ENCODE peak calls at places on chromosomes 12 and 14, in seven cellular contexts. R is HepG2, Z is H9, Y is astrocyte, K is neural progenitor cell, G is mammary epithelial cell, N is SK-N-SH. X is an unnamed sample. For H3K79me2 and H3K27me3, the result is how much of the 10 kb centered on the place peaks cover.

GRCh38 chr14:22800356-22800755 is 14.9 kb downstream of the SLC7A7 start:
- DNase-seq in R (no peak), Z (no peak), Y (no peak), K (no peak), G (no peak), N (no peak), X (no peak)

GRCh38 chr12:80044694-80045046 is 54.7 kb upstream of the OTOGL start:
- DNase-seq in R (no peak), Z (no peak), Y (peak), K (no peak), G (peak), N (no peak), X (peak)

GRCh38 chr12:19074700-19075099 is 54.8 kb upstream of the PLEKHA5 start:
- DNase-seq in R (no peak), Z (no peak), Y (peak), K (no peak), G (no peak), N (no peak), X (peak)

GRCh38 chr14:77867476-77867875 is 67.6 kb downstream of the ADCK1 start:
- DNase-seq in R (no peak), Z (no peak), Y (no peak), K (no peak), G (no peak), N (peak), X (no peak)

GRCh38 chr12:42507031-42507430 is 82.5 kb downstream of the PRICKLE1 start:
- DNase-seq in R (no peak), Z (no peak), Y (no peak), K (no peak), G (no peak), N (no peak), X (no peak)

GRCh38 chr12:7026854-7027253 is 8.6 kb upstream of the LPCAT3 start:
- DNase-seq in R (no peak), Z (no peak), Y (no peak), K (no peak), G (no peak), N (no peak), X (no peak)

GRCh38 chr14:60346706-60347105 is 97.7 kb downstream of the PPM1A start:
- DNase-seq in R (no peak), Z (no peak), Y (no peak), K (no peak), G (no peak), N (no peak), X (peak)

GRCh38 chr12:112781767-112782166 is 9.8 kb upstream of the RPH3A start:
- DNase-seq in R (no peak), Z (no peak), Y (no peak), K (no peak), G (no peak), N (no peak), X (no peak)

GRCh38 chr14:89013098-89013504 is 188.7 kb downstream of the TTC8 start:
- DNase-seq in R (peak), Z (peak), Y (no peak), K (peak), G (no peak), N (no peak), X (peak)

GRCh38 chr12:7075518-7075917 is 15.0 kb downstream of the C1S start:
- DNase-seq in R (no peak), Z (no peak), Y (no peak), K (no peak), G (no peak), N (no peak), X (no peak)

GRCh38 chr12:117501066-117501465 is 139.6 kb upstream of the NOS1 start:
- DNase-seq in R (no peak), Z (no peak), Y (no peak), K (no peak), G (no peak), N (no peak), X (no peak)

GRCh38 chr12:47942327-47943230 is 20.8 kb upstream of the TMEM106C start:
- DNase-seq in R (peak), Z (peak), Y (no peak), K (peak), G (no peak), N (peak), X (no peak)

GRCh38 chr14:40447032-40447431 is 1014.8 kb upstream of the FBXO33 start:
- DNase-seq in R (no peak), Z (no peak), Y (no peak), K (peak), G (peak), N (no peak), X (no peak)

GRCh38 chr12:104694711-104695110 is 238.0 kb downstream of the CHST11 start:
- DNase-seq in R (no peak), Z (no peak), Y (no peak), K (no peak), G (no peak), N (no peak), X (no peak)

GRCh38 chr14:44112774-44113460 is 394.2 kb downstream of the FSCB start:
- DNase-seq in R (no peak), Z (no peak), Y (no peak), K (no peak), G (peak), N (no peak), X (peak)

GRCh38 chr12:11711675-11712327 is 62.3 kb downstream of the ETV6 start:
- DNase-seq in R (peak), Z (no peak), Y (peak), K (no peak), G (no peak), N (no peak), X (no peak)

GRCh38 chr12:7130791-7131501 is 775 bp downstream of the CLSTN3 start:
- DNase-seq in R (no peak), Z (peak), Y (peak), K (peak), G (no peak), N (peak), X (peak)

GRCh38 chr14:53306267-53306721 is 153.2 kb upstream of the DDHD1 start:
- DNase-seq in R (peak), Z (peak), Y (peak), K (peak), G (no peak), N (peak), X (peak)

GRCh38 chr12:121579981-121580868 is 598 bp downstream of the KDM2B start:
- DNase-seq in R (peak), Z (peak), Y (no peak), K (peak), G (peak), N (peak), X (peak)

GRCh38 chr12:13799574-13799973 is 181.8 kb downstream of the GRIN2B start:
- DNase-seq in R (no peak), Z (peak), Y (no peak), K (peak), G (no peak), N (no peak), X (no peak)

GRCh38 chr14:88297306-88297705 is 25.8 kb downstream of the KCNK10 start:
- DNase-seq in R (no peak), Z (no peak), Y (no peak), K (no peak), G (no peak), N (no peak), X (no peak)

GRCh38 chr12:42140901-42141300 is 3.8 kb downstream of the GXYLT1 start:
- DNase-seq in R (peak), Z (no peak), Y (peak), K (peak), G (peak), N (no peak), X (peak)

GRCh38 chr14:58824796-58825195 is 187.0 kb downstream of the DACT1 start:
- DNase-seq in R (no peak), Z (no peak), Y (no peak), K (no peak), G (no peak), N (no peak), X (no peak)

GRCh38 chr12:12725956-12726542 is 8.9 kb downstream of the CDKN1B start:
- DNase-seq in R (no peak), Z (no peak), Y (no peak), K (no peak), G (no peak), N (no peak), X (no peak)

GRCh38 chr12:12723147-12723680 is 6.0 kb downstream of the CDKN1B start:
- DNase-seq in R (no peak), Z (no peak), Y (no peak), K (no peak), G (no peak), N (no peak), X (peak)

GRCh38 chr12:12725086-12725955 is 8.2 kb downstream of the CDKN1B start:
- DNase-seq in R (peak), Z (peak), Y (peak), K (peak), G (peak), N (peak), X (peak)

GRCh38 chr12:12723681-12724420 is 6.7 kb downstream of the CDKN1B start:
- DNase-seq in R (no peak), Z (peak), Y (no peak), K (peak), G (peak), N (peak), X (peak)

GRCh38 chr12:12724421-12725085 is 7.4 kb downstream of the CDKN1B start:
- DNase-seq in R (no peak), Z (no peak), Y (no peak), K (peak), G (no peak), N (peak), X (peak)
- TF ChIP-seq CTCF in R (no peak), Z (no peak), Y (no peak), K (no peak), G (no peak), N (no peak), X (no peak)

DNA sequence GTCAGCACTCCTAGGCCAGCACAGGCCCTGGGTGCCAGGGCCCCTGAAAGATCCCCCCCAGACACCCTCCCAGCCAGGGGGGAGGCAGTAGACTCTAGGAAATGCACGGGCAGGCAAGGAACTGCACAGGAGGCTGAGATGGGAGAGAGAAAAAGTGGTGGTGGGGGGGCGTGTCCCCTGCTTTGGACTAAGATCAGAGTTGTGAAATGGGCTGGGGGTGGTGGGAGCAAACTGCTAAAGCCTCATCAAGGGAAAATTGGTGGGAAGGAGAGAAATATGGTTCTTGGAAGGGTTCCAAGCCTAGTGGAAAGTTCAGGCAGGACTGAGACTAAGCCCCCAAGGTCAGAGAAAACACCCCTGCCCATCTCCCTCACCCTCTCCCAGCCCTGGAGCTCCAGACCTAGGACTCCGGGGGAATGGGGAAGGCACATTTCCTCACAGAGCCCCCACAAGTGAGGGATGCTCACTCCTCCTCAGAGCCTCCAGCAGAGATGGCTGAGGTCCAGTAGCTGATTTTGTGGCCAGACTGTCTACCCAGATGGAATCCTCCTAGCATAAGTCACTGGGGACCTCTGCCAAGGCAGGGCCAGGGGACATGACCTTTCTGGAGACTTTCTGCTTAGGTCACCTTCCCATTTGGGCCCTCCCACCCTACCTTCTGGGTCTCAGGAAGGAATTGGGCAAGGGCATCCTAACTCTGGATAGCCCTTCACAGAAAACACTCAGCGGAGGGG is 29.8 kb downstream of the FIGNL2 start:
- DNase-seq in R (no peak), Z (no peak), Y (peak), K (no peak), G (no peak), N (no peak), X (peak)
- H3K79me2 ChIP-seq in R (under half), Z (under half), Y (under half), K (under half), G (under half), N (under half), X (under half)

DNA sequence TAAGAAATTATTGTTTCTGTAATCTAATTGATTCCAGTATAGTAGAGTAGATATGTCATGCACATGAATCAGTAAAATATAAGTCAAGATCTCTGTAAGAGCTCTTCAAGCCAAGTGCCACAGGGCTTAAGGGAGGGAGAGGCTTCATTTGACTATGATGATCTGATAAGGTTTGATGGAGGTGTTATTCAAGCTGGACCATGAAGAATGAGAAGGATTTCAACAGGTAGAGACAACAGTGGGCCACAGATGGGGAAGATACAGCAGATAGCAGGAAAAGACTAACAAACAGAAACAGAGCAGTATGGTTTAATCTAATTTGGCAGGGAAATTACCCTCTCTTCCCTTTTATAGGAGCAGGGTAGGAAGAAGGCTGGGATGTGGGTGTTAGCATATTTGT is 40.6 kb upstream of the FKBP4 start:
- DNase-seq in R (no peak), Z (no peak), Y (no peak), K (no peak), G (no peak), N (peak), X (no peak)
- H3K27me3 ChIP-seq in R (under half), Z (under half), Y (under half), K (under half), G (under half), N (under half), X (under half)

DNA sequence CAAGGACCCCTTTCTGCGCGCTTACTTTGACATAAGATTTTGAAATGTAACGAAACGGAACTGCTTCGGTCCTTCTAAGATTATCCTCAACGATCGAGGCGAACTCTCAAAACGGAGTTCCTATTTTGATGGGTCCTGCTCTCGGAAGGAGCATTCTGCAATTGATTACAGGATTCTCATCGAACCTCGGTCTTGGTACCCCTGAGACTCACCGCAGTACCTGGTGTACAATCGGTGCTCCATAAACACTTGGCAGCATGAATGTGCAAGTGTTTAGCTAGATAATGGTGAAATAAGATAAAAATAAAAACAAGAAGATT is 530 bp upstream of the NEMF start:
- DNase-seq in R (no peak), Z (no peak), Y (no peak), K (no peak), G (no peak), N (peak), X (no peak)
- TF ChIP-seq CTCF in R (no peak), Z (no peak), Y (no peak), K (no peak), G (no peak), N (no peak), X (no peak)

X was measured in PC-3.